ENCODE peak calls at places on chromosomes 16 and 17, in seven cellular contexts. One of them, this sample, is unnamed.

GRCh38 chr16:81366316-81366932 is 51.7 kb downstream of the GAN start:
- DNase-seq in AG09319: peak
- DNase-seq in progenitor cell of endocrine pancreas: no peak
- DNase-seq in AG08396: peak
- DNase-seq in stimulated activated CD4-positive, alpha-beta T cell treated with anti-CD3 and anti-CD28 coated beads, Interleukin-1b, Interleukin-23, amount 100 ng/mL, for 24 hours: no peak
- DNase-seq in EL: peak
- DNase-seq in CD8-positive, alpha-beta T cell: no peak
- DNase-seq in this sample: no peak

GRCh38 chr16:15983898-15984297 is 34.5 kb downstream of the ABCC1 start:
- DNase-seq in CD8-positive, alpha-beta T cell: no peak
- DNase-seq in stimulated activated CD4-positive, alpha-beta T cell treated with anti-CD3 and anti-CD28 coated beads, Interleukin-1b, Interleukin-23, amount 100 ng/mL, for 24 hours: no peak
- DNase-seq in EL: no peak
- DNase-seq in AG09319: peak
- DNase-seq in AG08396: no peak
- DNase-seq in progenitor cell of endocrine pancreas: no peak
- DNase-seq in this sample: no peak

GRCh38 chr16:59330030-59330670 is 596.0 kb upstream of the GOT2 start:
- DNase-seq in CD8-positive, alpha-beta T cell: no peak
- DNase-seq in progenitor cell of endocrine pancreas: no peak
- DNase-seq in EL: peak
- DNase-seq in AG09319: no peak
- DNase-seq in AG08396: no peak
- DNase-seq in stimulated activated CD4-positive, alpha-beta T cell treated with anti-CD3 and anti-CD28 coated beads, Interleukin-1b, Interleukin-23, amount 100 ng/mL, for 24 hours: no peak
- DNase-seq in this sample: no peak

GRCh38 chr17:41333836-41334235 is 16.8 kb downstream of the KRT33A start:
- DNase-seq in stimulated activated CD4-positive, alpha-beta T cell treated with anti-CD3 and anti-CD28 coated beads, Interleukin-1b, Interleukin-23, amount 100 ng/mL, for 24 hours: no peak
- DNase-seq in AG09319: no peak
- DNase-seq in EL: no peak
- DNase-seq in CD8-positive, alpha-beta T cell: no peak
- DNase-seq in AG08396: no peak
- DNase-seq in progenitor cell of endocrine pancreas: no peak
- DNase-seq in this sample: no peak

GRCh38 chr16:57593021-57593420 is 35.4 kb upstream of the ADGRG1 start:
- DNase-seq in progenitor cell of endocrine pancreas: no peak
- DNase-seq in stimulated activated CD4-positive, alpha-beta T cell treated with anti-CD3 and anti-CD28 coated beads, Interleukin-1b, Interleukin-23, amount 100 ng/mL, for 24 hours: no peak
- DNase-seq in AG09319: no peak
- DNase-seq in EL: no peak
- DNase-seq in CD8-positive, alpha-beta T cell: no peak
- DNase-seq in AG08396: no peak
- DNase-seq in this sample: no peak

GRCh38 chr17:43449470-43450202 is 34.1 kb upstream of the DHX8 start:
- DNase-seq in CD8-positive, alpha-beta T cell: no peak
- DNase-seq in EL: no peak
- DNase-seq in AG08396: no peak
- DNase-seq in stimulated activated CD4-positive, alpha-beta T cell treated with anti-CD3 and anti-CD28 coated beads, Interleukin-1b, Interleukin-23, amount 100 ng/mL, for 24 hours: no peak
- DNase-seq in AG09319: no peak
- DNase-seq in progenitor cell of endocrine pancreas: no peak
- DNase-seq in this sample: no peak

GRCh38 chr16:64864232-64864803 is 257.5 kb downstream of the CDH11 start:
- DNase-seq in CD8-positive, alpha-beta T cell: no peak
- DNase-seq in AG09319: peak
- DNase-seq in EL: peak
- DNase-seq in stimulated activated CD4-positive, alpha-beta T cell treated with anti-CD3 and anti-CD28 coated beads, Interleukin-1b, Interleukin-23, amount 100 ng/mL, for 24 hours: no peak
- DNase-seq in progenitor cell of endocrine pancreas: no peak
- DNase-seq in AG08396: peak
- DNase-seq in this sample: no peak

GRCh38 chr17:48134912-48135480 is 27.4 kb downstream of the SNX11 start:
- DNase-seq in CD8-positive, alpha-beta T cell: no peak
- DNase-seq in stimulated activated CD4-positive, alpha-beta T cell treated with anti-CD3 and anti-CD28 coated beads, Interleukin-1b, Interleukin-23, amount 100 ng/mL, for 24 hours: no peak
- DNase-seq in AG08396: no peak
- DNase-seq in AG09319: no peak
- DNase-seq in progenitor cell of endocrine pancreas: no peak
- DNase-seq in EL: peak
- DNase-seq in this sample: no peak

GRCh38 chr16:17026600-17027242 is 444.0 kb downstream of the XYLT1 start:
- DNase-seq in EL: no peak
- DNase-seq in CD8-positive, alpha-beta T cell: peak
- DNase-seq in stimulated activated CD4-positive, alpha-beta T cell treated with anti-CD3 and anti-CD28 coated beads, Interleukin-1b, Interleukin-23, amount 100 ng/mL, for 24 hours: peak
- DNase-seq in AG08396: no peak
- DNase-seq in AG09319: no peak
- DNase-seq in progenitor cell of endocrine pancreas: no peak
- DNase-seq in this sample: peak

GRCh38 chr17:20927586-20927985 is 115.2 kb downstream of the USP22 start:
- DNase-seq in AG09319: no peak
- DNase-seq in EL: no peak
- DNase-seq in AG08396: no peak
- DNase-seq in progenitor cell of endocrine pancreas: no peak
- DNase-seq in stimulated activated CD4-positive, alpha-beta T cell treated with anti-CD3 and anti-CD28 coated beads, Interleukin-1b, Interleukin-23, amount 100 ng/mL, for 24 hours: no peak
- DNase-seq in CD8-positive, alpha-beta T cell: no peak
- DNase-seq in this sample: no peak

GRCh38 chr17:2405247-2405926 is 4.5 kb upstream of the MNT start:
- DNase-seq in AG08396: peak
- DNase-seq in EL: peak
- DNase-seq in AG09319: no peak
- DNase-seq in CD8-positive, alpha-beta T cell: no peak
- DNase-seq in stimulated activated CD4-positive, alpha-beta T cell treated with anti-CD3 and anti-CD28 coated beads, Interleukin-1b, Interleukin-23, amount 100 ng/mL, for 24 hours: no peak
- DNase-seq in progenitor cell of endocrine pancreas: no peak
- DNase-seq in this sample: no peak

GRCh38 chr17:65163990-65164495 is 26.9 kb downstream of the RGS9 start:
- DNase-seq in progenitor cell of endocrine pancreas: no peak
- DNase-seq in AG08396: peak
- DNase-seq in CD8-positive, alpha-beta T cell: peak
- DNase-seq in EL: peak
- DNase-seq in stimulated activated CD4-positive, alpha-beta T cell treated with anti-CD3 and anti-CD28 coated beads, Interleukin-1b, Interleukin-23, amount 100 ng/mL, for 24 hours: peak
- DNase-seq in AG09319: no peak
- DNase-seq in this sample: peak

GRCh38 chr16:89863741-89864391 is 9.5 kb upstream of the TCF25 start:
- DNase-seq in AG08396: no peak
- DNase-seq in progenitor cell of endocrine pancreas: no peak
- DNase-seq in CD8-positive, alpha-beta T cell: peak
- DNase-seq in stimulated activated CD4-positive, alpha-beta T cell treated with anti-CD3 and anti-CD28 coated beads, Interleukin-1b, Interleukin-23, amount 100 ng/mL, for 24 hours: no peak
- DNase-seq in EL: peak
- DNase-seq in AG09319: no peak
- DNase-seq in this sample: no peak